ENCODE peak calls at places on chromosomes 6 and 20, in seven cellular contexts. L, J, D, Z, C, S and Y are unnamed samples. For H3K79me2, the result is how much of the 10 kb centered on the place peaks cover.

GRCh38 chr20:57435498-57436222 is 44.5 kb downstream of the RBM38 start:
- DNase-seq in L (no peak), J (peak), D (peak), Z (peak), C (no peak), S (no peak), Y (peak)

GRCh38 chr20:60046011-60046413 is 87.8 kb downstream of the CDH26 start:
- DNase-seq in L (no peak), J (no peak), D (peak), Z (no peak), C (no peak), S (no peak), Y (no peak)

GRCh38 chr6:116648161-116648560 is 20.4 kb downstream of the ZUP1 start:
- DNase-seq in L (peak), J (no peak), D (peak), Z (no peak), C (no peak), S (no peak), Y (no peak)

GRCh38 chr6:118917550-118918321 is 17.2 kb downstream of the MCM9 start:
- DNase-seq in L (no peak), J (no peak), D (no peak), Z (no peak), C (no peak), S (no peak), Y (no peak)

GRCh38 chr6:36717871-36718540 is 20.4 kb downstream of the RAB44 start:
- DNase-seq in L (no peak), J (no peak), D (no peak), Z (no peak), C (no peak), S (no peak), Y (no peak)

GRCh38 chr20:39874049-39874893 is 814.8 kb downstream of the MAFB start:
- DNase-seq in L (peak), J (peak), D (peak), Z (peak), C (peak), S (peak), Y (peak)

GRCh38 chr6:18307006-18307405 is 42.7 kb upstream of the DEK start:
- DNase-seq in L (no peak), J (peak), D (peak), Z (peak), C (no peak), S (no peak), Y (no peak)

GRCh38 chr6:44983467-44984365 is 344.4 kb upstream of the RUNX2 start:
- DNase-seq in L (no peak), J (no peak), D (no peak), Z (no peak), C (no peak), S (no peak), Y (no peak)

GRCh38 chr6:116215414-116215813 is 38.5 kb downstream of the TSPYL4 start:
- DNase-seq in L (no peak), J (no peak), D (peak), Z (no peak), C (no peak), S (no peak), Y (no peak)

GRCh38 chr6:13818341-13818740 is 4.0 kb upstream of the MCUR1 start:
- DNase-seq in L (no peak), J (no peak), D (no peak), Z (no peak), C (no peak), S (no peak), Y (no peak)
- TF ChIP-seq CTCF in L (no peak), J (no peak), D (no peak), Z (no peak), C (no peak), S (no peak), Y (no peak)

GRCh38 chr20:62644802-62645496 is 2.6 kb downstream of the SLCO4A1 start:
- DNase-seq in L (no peak), J (no peak), D (no peak), Z (no peak), C (no peak), S (no peak), Y (no peak)

GRCh38 chr20:62642666-62643520 is 590 bp downstream of the SLCO4A1 start:
- DNase-seq in L (peak), J (peak), D (peak), Z (no peak), C (peak), S (no peak), Y (peak)

GRCh38 chr20:62641749-62642665 is at the start of gene SLCO4A1:
- DNase-seq in L (peak), J (peak), D (peak), Z (no peak), C (peak), S (no peak), Y (peak)

GRCh38 chr20:62644044-62644795 is 1.9 kb downstream of the SLCO4A1 start:
- DNase-seq in L (no peak), J (no peak), D (no peak), Z (no peak), C (no peak), S (no peak), Y (no peak)

DNA sequence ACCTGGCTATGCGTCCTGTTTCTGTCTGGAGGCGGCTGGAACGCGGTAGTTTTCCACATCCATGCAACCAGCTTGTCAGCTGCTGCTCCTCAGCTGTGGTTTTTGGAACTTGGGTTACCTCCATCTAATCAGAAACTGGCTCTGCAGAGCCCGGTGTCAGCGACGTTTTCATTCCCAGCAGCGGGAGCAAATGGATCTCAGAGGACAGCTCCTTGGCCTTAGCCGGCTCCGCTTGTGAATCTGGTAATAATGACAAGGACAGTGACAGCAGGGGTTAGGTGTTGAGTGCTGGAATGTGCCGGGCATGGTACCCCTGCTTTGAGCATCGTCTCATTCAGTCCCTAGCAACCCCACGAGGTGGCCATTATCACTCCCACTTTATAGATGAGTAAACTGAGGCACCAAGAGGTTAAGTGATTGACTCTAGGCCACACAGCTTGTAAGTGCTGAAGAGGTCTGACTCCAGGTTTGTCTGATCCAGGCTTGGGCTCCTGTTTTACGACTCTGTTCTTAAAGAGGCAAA is 1.3 kb downstream of the SLCO4A1 start:
- DNase-seq in L (no peak), J (no peak), D (no peak), Z (no peak), C (no peak), S (no peak), Y (no peak)
- H3K9ac ChIP-seq in L (no peak), J (no peak), D (no peak), Z (peak), C (no peak), S (peak), Y (peak)

GRCh38 chr20:112396-112795 is 24.9 kb downstream of the DEFB125 start:
- DNase-seq in L (no peak), J (no peak), D (no peak), Z (no peak), C (no peak), S (no peak), Y (no peak)

GRCh38 chr20:117518-117917 is 24.9 kb upstream of the DEFB126 start:
- DNase-seq in L (no peak), J (no peak), D (no peak), Z (no peak), C (no peak), S (no peak), Y (no peak)
- H3K79me2 ChIP-seq in L (under half), J (under half), D (under half), Z (under half), C (under half), S (under half), Y (under half)

GRCh38 chr6:158204616-158205015 is 36.5 kb downstream of the GTF2H5 start:
- DNase-seq in L (no peak), J (no peak), D (no peak), Z (no peak), C (no peak), S (no peak), Y (no peak)

GRCh38 chr6:158208226-158208807 is 40.2 kb downstream of the GTF2H5 start:
- DNase-seq in L (no peak), J (no peak), D (no peak), Z (no peak), C (no peak), S (no peak), Y (no peak)

GRCh38 chr6:158205220-158205944 is 37.2 kb downstream of the GTF2H5 start:
- DNase-seq in L (no peak), J (peak), D (peak), Z (no peak), C (no peak), S (no peak), Y (no peak)

GRCh38 chr6:158206740-158207451 is 38.7 kb downstream of the GTF2H5 start:
- DNase-seq in L (no peak), J (no peak), D (no peak), Z (no peak), C (no peak), S (no peak), Y (no peak)

GRCh38 chr6:158207452-158207788 is 39.3 kb downstream of the GTF2H5 start:
- DNase-seq in L (peak), J (no peak), D (peak), Z (peak), C (no peak), S (peak), Y (no peak)
- TF ChIP-seq CTCF in L (no peak), J (no peak), D (no peak), Z (no peak), C (no peak), S (no peak), Y (no peak)

DNA sequence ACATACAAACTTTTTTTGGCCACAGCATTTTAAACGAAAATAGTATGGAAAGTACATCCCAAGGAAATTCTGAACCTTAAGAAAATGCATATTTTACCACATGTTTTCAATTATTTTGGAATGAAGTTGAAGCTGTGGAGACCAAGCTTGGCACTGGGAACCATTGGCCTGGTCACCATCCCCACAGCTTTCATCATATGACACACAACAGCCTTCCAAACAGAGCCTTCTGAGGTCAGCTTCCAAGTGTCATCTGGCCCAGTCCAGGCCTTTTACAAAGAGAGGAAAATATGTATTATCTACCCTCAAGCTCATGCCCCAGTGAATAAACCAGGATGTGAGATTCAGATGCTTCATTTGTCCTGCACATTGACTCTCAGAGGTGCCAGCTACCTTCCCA is 83.2 kb downstream of the SOD2 start:
- DNase-seq in L (no peak), J (no peak), D (no peak), Z (no peak), C (no peak), S (no peak), Y (no peak)
- H3K9ac ChIP-seq in L (no peak), J (no peak), D (no peak), Z (no peak), C (no peak), S (no peak), Y (no peak)

GRCh38 chr6:39468385-39468784 is 145.9 kb upstream of the KCNK16 start:
- DNase-seq in L (no peak), J (no peak), D (no peak), Z (no peak), C (no peak), S (no peak), Y (no peak)
- H3K79me2 ChIP-seq in L (under half), J (under half), D (under half), Z (under half), C (under half), S (under half), Y (under half)

GRCh38 chr20:56249244-56249955 is 868 bp downstream of the MC3R start:
- DNase-seq in L (no peak), J (peak), D (no peak), Z (no peak), C (peak), S (no peak), Y (no peak)
- TF ChIP-seq CTCF in L (peak), J (peak), D (peak), Z (peak), C (peak), S (peak), Y (peak)

DNA sequence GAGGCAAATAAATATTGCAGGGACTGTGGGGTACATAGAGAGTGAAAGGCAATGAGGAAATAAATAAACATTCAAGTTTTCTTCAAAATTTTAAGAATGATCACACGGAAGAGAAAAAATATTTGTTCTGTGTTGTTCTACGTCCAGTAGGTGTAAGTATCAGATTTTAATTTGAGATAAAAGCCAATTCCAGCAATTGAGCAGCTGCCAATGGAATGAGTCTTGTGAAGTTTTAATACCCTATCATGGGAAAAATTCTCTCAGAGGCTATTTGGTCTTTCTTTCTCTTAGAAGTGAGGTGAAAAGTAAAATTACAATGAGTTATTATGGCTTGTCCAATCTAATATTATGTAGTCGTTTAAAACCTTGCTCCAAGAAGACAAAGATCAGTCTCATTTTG is 195.7 kb upstream of the CITED2 start:
- DNase-seq in L (no peak), J (no peak), D (peak), Z (no peak), C (no peak), S (no peak), Y (no peak)
- H3K9ac ChIP-seq in L (peak), J (no peak), D (no peak), Z (no peak), C (peak), S (no peak), Y (no peak)

GRCh38 chr20:63917811-63918210 is 22.9 kb downstream of the DNAJC5 start:
- DNase-seq in L (no peak), J (no peak), D (peak), Z (no peak), C (no peak), S (no peak), Y (no peak)
- H3K79me2 ChIP-seq in L (half or more), J (under half), D (under half), Z (half or more), C (half or more), S (under half), Y (half or more)